ENCODE peak calls at places on chromosomes 5 and 9, in five cellular contexts. X is CD4-positive, alpha-beta T cell; J is body of pancreas; V is pancreas; B is heart left ventricle. I is an unnamed sample.

GRCh38 chr9:79300153-79300552 is 271.6 kb upstream of the TLE4 start:
- DNase-seq in X (no peak), J (no peak), V (no peak), B (no peak), I (no peak)

GRCh38 chr9:95605826-95606555 is 89.2 kb upstream of the PTCH1 start:
- DNase-seq in X (no peak), J (no peak), V (no peak), B (no peak), I (no peak)

GRCh38 chr5:9423611-9424010 is 122.3 kb downstream of the SEMA5A start:
- DNase-seq in X (no peak), J (no peak), V (no peak), B (no peak), I (no peak)

GRCh38 chr9:104740596-104740995 is 6.9 kb upstream of the NIPSNAP3A start:
- DNase-seq in X (no peak), J (no peak), V (no peak), B (no peak), I (peak)

GRCh38 chr5:176178789-176179188 is 59.4 kb upstream of the SIMC1 start:
- DNase-seq in X (no peak), J (no peak), V (no peak), B (no peak), I (no peak)

GRCh38 chr9:137136926-137137607 is 1.9 kb upstream of the GRIN1 start:
- DNase-seq in X (no peak), J (no peak), V (no peak), B (no peak), I (no peak)

GRCh38 chr5:33715646-33716045 is 176.1 kb downstream of the ADAMTS12 start:
- DNase-seq in X (no peak), J (no peak), V (no peak), B (no peak), I (no peak)

GRCh38 chr9:129703667-129704355 is 38.4 kb downstream of the PRRX2 start:
- DNase-seq in X (no peak), J (no peak), V (no peak), B (no peak), I (peak)

GRCh38 chr9:4555251-4555650 is 65.0 kb downstream of the SLC1A1 start:
- DNase-seq in X (peak), J (no peak), V (no peak), B (peak), I (peak)

GRCh38 chr9:124502711-124503702 is 4.2 kb downstream of the NR5A1 start:
- DNase-seq in X (no peak), J (no peak), V (no peak), B (no peak), I (no peak)

GRCh38 chr5:7261049-7261448 is 134.9 kb upstream of the ADCY2 start:
- DNase-seq in X (no peak), J (peak), V (peak), B (no peak), I (peak)

GRCh38 chr5:168299372-168299771 is 7.9 kb downstream of the WWC1 start:
- DNase-seq in X (no peak), J (no peak), V (no peak), B (no peak), I (no peak)

GRCh38 chr5:140140435-140140834 is 14.7 kb downstream of the IGIP start:
- DNase-seq in X (no peak), J (no peak), V (no peak), B (no peak), I (peak)

GRCh38 chr9:135151905-135152304 is 64.4 kb downstream of the OLFM1 start:
- DNase-seq in X (no peak), J (no peak), V (no peak), B (no peak), I (no peak)

GRCh38 chr5:44388504-44389409 is 463 bp downstream of the FGF10 start:
- DNase-seq in X (no peak), J (peak), V (peak), B (peak), I (peak)

GRCh38 chr5:94505327-94506080 is 112.9 kb downstream of the KIAA0825 start:
- DNase-seq in X (no peak), J (no peak), V (no peak), B (no peak), I (no peak)

GRCh38 chr5:98443916-98444315 is 329.5 kb upstream of the RGMB start:
- DNase-seq in X (no peak), J (no peak), V (no peak), B (no peak), I (no peak)

GRCh38 chr5:3891118-3891517 is 295.5 kb downstream of the IRX1 start:
- DNase-seq in X (no peak), J (no peak), V (no peak), B (no peak), I (no peak)

GRCh38 chr9:89505795-89506385 is 8.0 kb upstream of the SEMA4D start:
- DNase-seq in X (no peak), J (peak), V (peak), B (no peak), I (peak)

GRCh38 chr5:139635606-139636206 is 12.4 kb upstream of the CXXC5 start:
- DNase-seq in X (no peak), J (peak), V (peak), B (peak), I (peak)

GRCh38 chr9:131676431-131676972 is 63.4 kb downstream of the RAPGEF1 start:
- DNase-seq in X (peak), J (no peak), V (no peak), B (no peak), I (no peak)

GRCh38 chr5:119343042-119343441 is 12.8 kb upstream of the TNFAIP8 start:
- DNase-seq in X (no peak), J (no peak), V (no peak), B (no peak), I (no peak)

GRCh38 chr9:123425261-123425821 is 69.3 kb downstream of the CRB2 start:
- DNase-seq in X (no peak), J (no peak), V (no peak), B (no peak), I (no peak)

GRCh38 chr5:87282254-87282653 is 14.6 kb downstream of the RASA1 start:
- DNase-seq in X (no peak), J (no peak), V (no peak), B (no peak), I (no peak)
- H3K27ac ChIP-seq in X (peak), J (no peak), V (no peak), B (no peak), I (no peak)

DNA sequence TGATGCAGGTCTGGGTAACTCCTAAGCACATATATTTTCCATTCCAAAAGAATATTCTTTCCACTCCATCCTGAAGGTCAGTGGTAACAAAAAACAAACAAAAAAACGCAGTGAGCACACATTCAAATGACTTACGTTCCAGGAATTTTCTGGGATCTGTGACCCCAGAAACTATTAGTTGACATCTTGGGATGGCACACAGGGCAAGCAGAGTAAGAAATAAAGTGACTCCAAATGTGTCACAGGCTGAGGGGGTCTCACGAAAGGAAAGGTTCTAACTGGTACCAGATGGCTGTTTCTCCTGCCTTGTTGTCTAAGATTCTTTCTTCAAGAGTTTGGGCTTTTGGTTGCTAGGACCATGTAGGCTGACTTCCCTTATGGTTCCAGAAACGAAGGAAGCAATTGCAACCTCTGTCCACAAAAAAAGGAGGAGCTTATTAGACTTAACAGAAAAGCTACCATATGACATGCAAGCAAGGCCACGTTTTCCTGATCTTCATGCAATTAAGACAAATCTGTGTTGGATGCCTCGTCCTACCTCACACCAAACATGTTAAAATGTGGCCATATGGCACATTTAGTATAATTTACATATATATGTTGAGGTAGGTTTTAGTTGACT is 32.7 kb downstream of the PTGS1 start:
- DNase-seq in X (no peak), J (no peak), V (no peak), B (no peak), I (no peak)
- H3K27ac ChIP-seq in X (no peak), J (no peak), V (no peak), B (no peak), I (no peak)

GRCh38 chr9:32426278-32426939 is 42.0 kb downstream of the ACO1 start:
- DNase-seq in X (no peak), J (peak), V (peak), B (no peak), I (no peak)
- H3K27ac ChIP-seq in X (no peak), J (peak), V (peak), B (no peak), I (no peak)

DNA sequence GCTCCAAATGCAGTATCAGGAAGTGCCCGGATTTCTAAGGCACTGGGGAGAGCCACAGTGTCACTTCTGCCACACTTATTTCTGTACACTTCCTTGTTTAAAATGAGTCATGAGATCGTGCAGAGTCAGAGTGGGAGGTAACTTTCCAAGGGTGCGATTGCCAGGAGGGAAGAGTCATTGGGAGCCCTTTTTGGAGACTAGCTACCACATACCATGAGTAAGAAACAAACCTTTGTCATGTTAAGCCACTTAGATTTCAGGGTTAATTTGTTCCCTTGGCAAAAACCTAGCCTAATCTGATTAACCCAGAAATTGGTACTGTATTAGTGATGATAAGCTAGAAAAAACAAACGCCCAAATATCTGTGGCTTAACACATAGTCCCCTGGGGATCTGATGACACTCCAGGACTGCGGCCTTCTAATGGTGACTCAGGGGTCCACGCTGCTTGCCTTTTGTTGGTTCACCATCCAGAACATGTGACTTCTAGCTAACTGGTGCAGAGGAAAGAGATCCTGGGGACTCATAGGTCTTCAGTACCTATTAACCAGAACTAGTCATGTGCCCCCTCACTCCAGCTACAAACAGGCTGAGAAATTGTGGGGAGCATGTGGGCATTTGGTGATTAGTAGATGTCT is 48.6 kb upstream of the TLE1 start:
- DNase-seq in X (no peak), J (peak), V (peak), B (no peak), I (peak)
- H3K27ac ChIP-seq in X (no peak), J (no peak), V (peak), B (no peak), I (no peak)

GRCh38 chr9:115717711-115718173 is 435.8 kb upstream of the PAPPA start:
- DNase-seq in X (no peak), J (no peak), V (no peak), B (no peak), I (no peak)

GRCh38 chr9:115715656-115716055 is 437.9 kb upstream of the PAPPA start:
- DNase-seq in X (no peak), J (no peak), V (no peak), B (no peak), I (no peak)

DNA sequence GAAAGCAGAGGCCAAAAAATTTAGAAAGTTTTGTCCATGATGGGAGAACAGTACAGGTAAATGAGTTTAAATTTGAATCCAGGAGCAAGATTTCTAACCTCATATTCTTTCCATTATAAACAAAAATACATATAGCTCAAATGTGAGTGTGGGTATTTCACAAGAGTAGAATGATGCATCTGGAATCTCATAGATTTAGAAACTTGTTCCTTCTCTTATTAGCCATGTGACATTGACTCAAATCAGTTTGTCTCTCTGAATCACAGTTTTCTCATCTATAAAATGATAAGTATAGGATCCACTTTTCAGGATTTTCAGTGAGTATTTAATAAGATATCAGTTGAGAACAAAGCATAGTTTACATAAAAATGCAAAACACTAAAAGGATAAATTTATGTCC is 436.3 kb upstream of the PAPPA start:
- DNase-seq in X (no peak), J (no peak), V (no peak), B (no peak), I (no peak)
- H3K27ac ChIP-seq in X (no peak), J (no peak), V (no peak), B (no peak), I (no peak)

GRCh38 chr9:114503522-114504340 is 1.5 kb downstream of the WHRN start:
- DNase-seq in X (no peak), J (no peak), V (no peak), B (no peak), I (no peak)

GRCh38 chr9:114505187-114506081 is at the start of gene WHRN:
- DNase-seq in X (peak), J (peak), V (peak), B (peak), I (peak)

GRCh38 chr9:114507726-114508125 is 2.5 kb upstream of the WHRN start:
- DNase-seq in X (no peak), J (no peak), V (peak), B (no peak), I (peak)

GRCh38 chr9:114504341-114505186 is 709 bp downstream of the WHRN start:
- DNase-seq in X (peak), J (peak), V (peak), B (peak), I (peak)

DNA sequence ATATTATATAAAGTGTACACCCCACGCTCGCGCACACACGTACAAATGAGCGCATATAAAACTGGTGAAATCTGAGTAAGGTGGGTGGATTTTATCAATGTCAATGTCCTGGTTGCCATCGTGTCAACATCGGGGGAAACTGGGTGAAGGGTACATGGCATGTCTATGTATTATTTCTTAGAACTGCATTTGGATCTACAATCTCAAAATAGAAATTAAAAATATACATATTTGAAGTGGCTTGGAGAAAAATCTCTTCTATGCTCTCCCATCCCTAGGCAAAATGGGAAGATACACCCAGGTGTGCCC is 763 bp upstream of the WHRN start:
- DNase-seq in X (no peak), J (no peak), V (no peak), B (no peak), I (no peak)
- H3K27ac ChIP-seq in X (no peak), J (no peak), V (no peak), B (no peak), I (no peak)

GRCh38 chr9:134134949-134135342 is 936 bp upstream of the WDR5 start:
- DNase-seq in X (no peak), J (no peak), V (no peak), B (no peak), I (no peak)

GRCh38 chr9:134135343-134136116 is at the start of gene WDR5:
- DNase-seq in X (peak), J (peak), V (peak), B (peak), I (peak)

GRCh38 chr9:134136117-134136996 is 475 bp downstream of the WDR5 start:
- DNase-seq in X (no peak), J (peak), V (peak), B (no peak), I (peak)

GRCh38 chr9:134138292-134138691 is 2.4 kb downstream of the WDR5 start:
- DNase-seq in X (no peak), J (no peak), V (no peak), B (no peak), I (no peak)

GRCh38 chr9:134136997-134137302 is 1.1 kb downstream of the WDR5 start:
- DNase-seq in X (no peak), J (no peak), V (no peak), B (no peak), I (no peak)
- H3K27ac ChIP-seq in X (no peak), J (peak), V (no peak), B (peak), I (peak)